ENCODE peak calls at places on chromosome 5, in four cellular contexts. I is Karpas-422; F is effector memory CD4-positive, alpha-beta T cell; M is adipocyte. A is an unnamed sample. For H3K4me1, the result is how much of the 10 kb centered on the place peaks cover.

GRCh38 chr5:5025098-5025773 is 114.9 kb upstream of the ADAMTS16 start:
- DNase-seq in I (no peak), F (no peak), M (no peak), A (no peak)

GRCh38 chr5:95591490-95591901 is 28.4 kb upstream of the GPR150 start:
- DNase-seq in I (no peak), F (no peak), M (peak), A (no peak)

GRCh38 chr5:115033861-115034260 is 135.8 kb downstream of the TRIM36 start:
- DNase-seq in I (peak), F (no peak), M (peak), A (no peak)

GRCh38 chr5:149134778-149135169 is 6.5 kb upstream of the ABLIM3 start:
- DNase-seq in I (no peak), F (no peak), M (no peak), A (no peak)

GRCh38 chr5:154358410-154359221 is 87.2 kb upstream of the SAP30L start:
- DNase-seq in I (no peak), F (no peak), M (no peak), A (no peak)

GRCh38 chr5:117760114-117760513 is 1185.5 kb upstream of the SEMA6A start:
- DNase-seq in I (no peak), F (no peak), M (no peak), A (no peak)

GRCh38 chr5:96742519-96742918 is 65.2 kb downstream of the ERAP1 start:
- DNase-seq in I (no peak), F (no peak), M (no peak), A (no peak)

GRCh38 chr5:38783011-38783551 is 62.7 kb upstream of the OSMR start:
- DNase-seq in I (no peak), F (no peak), M (peak), A (no peak)

GRCh38 chr5:97042981-97043380 is 99.4 kb downstream of the LIX1 start:
- DNase-seq in I (no peak), F (no peak), M (no peak), A (no peak)

GRCh38 chr5:75660678-75661465 is 49.6 kb downstream of the ANKDD1B start:
- DNase-seq in I (no peak), F (no peak), M (no peak), A (no peak)

GRCh38 chr5:176178789-176179188 is 59.4 kb upstream of the SIMC1 start:
- DNase-seq in I (no peak), F (no peak), M (no peak), A (no peak)

DNA sequence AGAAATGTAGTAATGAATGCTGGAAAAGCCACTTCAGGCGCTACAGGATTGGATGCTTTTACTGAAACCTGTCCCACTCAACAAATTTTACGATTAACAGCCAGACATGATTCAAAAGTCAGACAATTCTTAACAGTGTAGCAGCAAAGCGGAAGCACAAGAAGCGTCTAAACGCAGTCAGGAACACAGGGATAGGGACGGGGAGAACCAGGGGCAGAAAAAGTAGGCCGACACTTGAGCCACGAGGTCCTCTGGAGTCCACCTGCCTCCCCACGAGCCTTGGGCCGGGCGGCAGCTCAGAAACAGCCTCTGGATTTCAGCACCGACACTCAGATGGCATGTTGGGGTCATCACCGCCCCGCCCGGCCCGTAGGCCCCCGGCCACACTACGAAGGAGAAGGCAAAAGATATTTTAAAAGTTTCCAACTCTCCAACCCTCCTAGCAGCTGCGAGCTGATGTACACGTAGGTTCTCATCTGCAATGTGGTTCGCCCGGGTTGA is 636 bp downstream of the RACK1 start:
- DNase-seq in I (peak), F (no peak), M (peak), A (no peak)
- H3K4me1 ChIP-seq in I (under half), F (half or more), M (under half), A (under half)

GRCh38 chr5:32574540-32575175 is 10.7 kb upstream of the SUB1 start:
- DNase-seq in I (no peak), F (no peak), M (no peak), A (no peak)
- H3K4me1 ChIP-seq in I (under half), F (under half), M (under half), A (under half)

GRCh38 chr5:68535121-68535520 is 319.6 kb downstream of the PIK3R1 start:
- DNase-seq in I (no peak), F (no peak), M (no peak), A (no peak)

GRCh38 chr5:68533051-68533450 is 317.5 kb downstream of the PIK3R1 start:
- DNase-seq in I (no peak), F (no peak), M (no peak), A (no peak)

GRCh38 chr5:68534131-68534940 is 318.8 kb downstream of the PIK3R1 start:
- DNase-seq in I (no peak), F (no peak), M (peak), A (no peak)

GRCh38 chr5:68531970-68532369 is 316.4 kb downstream of the PIK3R1 start:
- DNase-seq in I (no peak), F (no peak), M (no peak), A (no peak)

GRCh38 chr5:68533571-68534051 is 318.1 kb downstream of the PIK3R1 start:
- DNase-seq in I (no peak), F (no peak), M (no peak), A (no peak)
- H3K4me1 ChIP-seq in I (under half), F (under half), M (under half), A (under half)

GRCh38 chr5:134176523-134177196 is at the start of gene SKP1:
- DNase-seq in I (peak), F (peak), M (peak), A (peak)
- H3K4me1 ChIP-seq in I (under half), F (under half), M (under half), A (under half)

GRCh38 chr5:10069781-10070313 is 179.8 kb downstream of the ATPSCKMT start:
- DNase-seq in I (no peak), F (no peak), M (no peak), A (no peak)
- H3K4me1 ChIP-seq in I (under half), F (under half), M (under half), A (under half)

DNA sequence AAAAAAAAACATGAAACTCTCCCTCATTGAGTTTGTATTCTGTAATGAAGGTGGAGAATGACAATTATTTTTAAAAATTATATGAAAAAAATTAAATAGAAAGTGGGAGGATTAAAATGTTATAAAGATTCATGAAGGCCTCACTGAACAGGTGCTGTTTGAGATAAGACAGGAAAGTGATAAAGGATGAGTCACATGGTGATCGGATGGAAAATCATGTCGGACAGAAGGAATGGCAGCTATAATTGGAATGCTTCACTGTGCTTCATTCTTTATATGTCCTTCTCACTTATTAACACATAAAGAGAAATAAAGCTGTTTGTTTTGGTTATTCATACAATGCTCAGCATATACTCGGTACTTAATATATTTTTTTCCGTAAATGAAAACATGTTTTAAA is 464.5 kb upstream of the RGMB start:
- DNase-seq in I (no peak), F (no peak), M (peak), A (no peak)
- H3K4me1 ChIP-seq in I (under half), F (under half), M (under half), A (under half)